ENCODE peak calls at places on chromosomes 12 and 14, in eight cellular contexts. One of them, this sample, is unnamed.

GRCh38 chr12:91813701-91814100 is 331.9 kb downstream of the BTG1 start:
- DNase-seq in nephron progenitor cell: no peak
- DNase-seq in progenitor cell of endocrine pancreas: no peak
- DNase-seq in GDM1: no peak
- DNase-seq in Kasumi-1: no peak
- DNase-seq in upper lobe of right lung: no peak
- DNase-seq in activated CD8-positive, alpha-beta memory T cell treated with anti-CD3 and anti-CD28 coated beads, Interleukin-2, amount 50 U/mL, for 48 hours: no peak
- DNase-seq in NCI-H1417: no peak
- DNase-seq in this sample: peak

GRCh38 chr14:74502236-74503019 is 8.9 kb downstream of the ISCA2 start:
- DNase-seq in nephron progenitor cell: peak
- DNase-seq in progenitor cell of endocrine pancreas: no peak
- DNase-seq in GDM1: no peak
- DNase-seq in Kasumi-1: peak
- DNase-seq in upper lobe of right lung: no peak
- DNase-seq in activated CD8-positive, alpha-beta memory T cell treated with anti-CD3 and anti-CD28 coated beads, Interleukin-2, amount 50 U/mL, for 48 hours: peak
- DNase-seq in NCI-H1417: peak
- DNase-seq in this sample: peak

GRCh38 chr12:55425954-55426353 is at the start of gene OR6C76:
- DNase-seq in nephron progenitor cell: no peak
- DNase-seq in progenitor cell of endocrine pancreas: no peak
- DNase-seq in GDM1: no peak
- DNase-seq in Kasumi-1: no peak
- DNase-seq in upper lobe of right lung: no peak
- DNase-seq in activated CD8-positive, alpha-beta memory T cell treated with anti-CD3 and anti-CD28 coated beads, Interleukin-2, amount 50 U/mL, for 48 hours: no peak
- DNase-seq in NCI-H1417: no peak
- DNase-seq in this sample: no peak

GRCh38 chr12:71846322-71846940 is 6.9 kb downstream of the TBC1D15 start:
- DNase-seq in nephron progenitor cell: no peak
- DNase-seq in progenitor cell of endocrine pancreas: no peak
- DNase-seq in GDM1: peak
- DNase-seq in Kasumi-1: peak
- DNase-seq in upper lobe of right lung: no peak
- DNase-seq in activated CD8-positive, alpha-beta memory T cell treated with anti-CD3 and anti-CD28 coated beads, Interleukin-2, amount 50 U/mL, for 48 hours: no peak
- DNase-seq in NCI-H1417: peak
- DNase-seq in this sample: peak

GRCh38 chr12:1800646-1801284 is 19.6 kb upstream of the LRTM2 start:
- DNase-seq in nephron progenitor cell: peak
- DNase-seq in progenitor cell of endocrine pancreas: peak
- DNase-seq in GDM1: no peak
- DNase-seq in Kasumi-1: peak
- DNase-seq in upper lobe of right lung: peak
- DNase-seq in activated CD8-positive, alpha-beta memory T cell treated with anti-CD3 and anti-CD28 coated beads, Interleukin-2, amount 50 U/mL, for 48 hours: peak
- DNase-seq in NCI-H1417: peak
- DNase-seq in this sample: peak

GRCh38 chr12:105445261-105446015 is 114.9 kb downstream of the C12orf75 start:
- DNase-seq in nephron progenitor cell: no peak
- DNase-seq in progenitor cell of endocrine pancreas: no peak
- DNase-seq in GDM1: no peak
- DNase-seq in Kasumi-1: no peak
- DNase-seq in upper lobe of right lung: no peak
- DNase-seq in activated CD8-positive, alpha-beta memory T cell treated with anti-CD3 and anti-CD28 coated beads, Interleukin-2, amount 50 U/mL, for 48 hours: no peak
- DNase-seq in NCI-H1417: no peak
- DNase-seq in this sample: peak

GRCh38 chr12:102874819-102875218 is 42.2 kb downstream of the PAH start:
- DNase-seq in nephron progenitor cell: no peak
- DNase-seq in progenitor cell of endocrine pancreas: no peak
- DNase-seq in GDM1: no peak
- DNase-seq in Kasumi-1: no peak
- DNase-seq in upper lobe of right lung: no peak
- DNase-seq in activated CD8-positive, alpha-beta memory T cell treated with anti-CD3 and anti-CD28 coated beads, Interleukin-2, amount 50 U/mL, for 48 hours: no peak
- DNase-seq in NCI-H1417: no peak
- DNase-seq in this sample: no peak

GRCh38 chr12:2409656-2410265 is 357.0 kb downstream of the CACNA1C start:
- DNase-seq in nephron progenitor cell: no peak
- DNase-seq in progenitor cell of endocrine pancreas: no peak
- DNase-seq in GDM1: no peak
- DNase-seq in Kasumi-1: no peak
- DNase-seq in upper lobe of right lung: peak
- DNase-seq in activated CD8-positive, alpha-beta memory T cell treated with anti-CD3 and anti-CD28 coated beads, Interleukin-2, amount 50 U/mL, for 48 hours: no peak
- DNase-seq in NCI-H1417: no peak
- DNase-seq in this sample: no peak

GRCh38 chr12:11732023-11732422 is 82.5 kb downstream of the ETV6 start:
- DNase-seq in nephron progenitor cell: no peak
- DNase-seq in progenitor cell of endocrine pancreas: no peak
- DNase-seq in GDM1: no peak
- DNase-seq in Kasumi-1: no peak
- DNase-seq in upper lobe of right lung: no peak
- DNase-seq in activated CD8-positive, alpha-beta memory T cell treated with anti-CD3 and anti-CD28 coated beads, Interleukin-2, amount 50 U/mL, for 48 hours: no peak
- DNase-seq in NCI-H1417: no peak
- DNase-seq in this sample: no peak

GRCh38 chr12:112751844-112752243 is 39.7 kb upstream of the RPH3A start:
- DNase-seq in nephron progenitor cell: no peak
- DNase-seq in progenitor cell of endocrine pancreas: no peak
- DNase-seq in GDM1: no peak
- DNase-seq in Kasumi-1: no peak
- DNase-seq in upper lobe of right lung: no peak
- DNase-seq in activated CD8-positive, alpha-beta memory T cell treated with anti-CD3 and anti-CD28 coated beads, Interleukin-2, amount 50 U/mL, for 48 hours: no peak
- DNase-seq in NCI-H1417: no peak
- DNase-seq in this sample: no peak

GRCh38 chr14:35285991-35286564 is 6.1 kb upstream of the PSMA6 start:
- DNase-seq in nephron progenitor cell: no peak
- DNase-seq in progenitor cell of endocrine pancreas: no peak
- DNase-seq in GDM1: peak
- DNase-seq in Kasumi-1: peak
- DNase-seq in upper lobe of right lung: no peak
- DNase-seq in activated CD8-positive, alpha-beta memory T cell treated with anti-CD3 and anti-CD28 coated beads, Interleukin-2, amount 50 U/mL, for 48 hours: no peak
- DNase-seq in NCI-H1417: no peak
- DNase-seq in this sample: no peak

GRCh38 chr12:26940820-26941219 is 2.5 kb downstream of the FGFR1OP2 start:
- DNase-seq in nephron progenitor cell: no peak
- DNase-seq in progenitor cell of endocrine pancreas: no peak
- DNase-seq in GDM1: no peak
- DNase-seq in Kasumi-1: no peak
- DNase-seq in upper lobe of right lung: no peak
- DNase-seq in activated CD8-positive, alpha-beta memory T cell treated with anti-CD3 and anti-CD28 coated beads, Interleukin-2, amount 50 U/mL, for 48 hours: no peak
- DNase-seq in NCI-H1417: no peak
- DNase-seq in this sample: peak

GRCh38 chr12:116125981-116126566 is 151.4 kb downstream of the MED13L start:
- DNase-seq in nephron progenitor cell: no peak
- DNase-seq in progenitor cell of endocrine pancreas: no peak
- DNase-seq in GDM1: no peak
- DNase-seq in Kasumi-1: no peak
- DNase-seq in upper lobe of right lung: no peak
- DNase-seq in activated CD8-positive, alpha-beta memory T cell treated with anti-CD3 and anti-CD28 coated beads, Interleukin-2, amount 50 U/mL, for 48 hours: no peak
- DNase-seq in NCI-H1417: no peak
- DNase-seq in this sample: no peak

GRCh38 chr12:108576660-108577234 is 14.4 kb downstream of the ISCU start:
- DNase-seq in nephron progenitor cell: no peak
- DNase-seq in progenitor cell of endocrine pancreas: no peak
- DNase-seq in GDM1: no peak
- DNase-seq in Kasumi-1: no peak
- DNase-seq in upper lobe of right lung: no peak
- DNase-seq in activated CD8-positive, alpha-beta memory T cell treated with anti-CD3 and anti-CD28 coated beads, Interleukin-2, amount 50 U/mL, for 48 hours: no peak
- DNase-seq in NCI-H1417: no peak
- DNase-seq in this sample: no peak

GRCh38 chr12:89875225-89875624 is 166.6 kb upstream of the ATP2B1 start:
- DNase-seq in nephron progenitor cell: no peak
- DNase-seq in progenitor cell of endocrine pancreas: no peak
- DNase-seq in GDM1: no peak
- DNase-seq in Kasumi-1: no peak
- DNase-seq in upper lobe of right lung: no peak
- DNase-seq in activated CD8-positive, alpha-beta memory T cell treated with anti-CD3 and anti-CD28 coated beads, Interleukin-2, amount 50 U/mL, for 48 hours: no peak
- DNase-seq in NCI-H1417: no peak
- DNase-seq in this sample: peak

GRCh38 chr12:91777268-91777997 is 368.2 kb downstream of the BTG1 start:
- DNase-seq in nephron progenitor cell: no peak
- DNase-seq in progenitor cell of endocrine pancreas: no peak
- DNase-seq in GDM1: no peak
- DNase-seq in Kasumi-1: no peak
- DNase-seq in upper lobe of right lung: no peak
- DNase-seq in activated CD8-positive, alpha-beta memory T cell treated with anti-CD3 and anti-CD28 coated beads, Interleukin-2, amount 50 U/mL, for 48 hours: no peak
- DNase-seq in NCI-H1417: no peak
- DNase-seq in this sample: peak

GRCh38 chr12:92349635-92350034 is 204.0 kb upstream of the BTG1 start:
- DNase-seq in nephron progenitor cell: no peak
- DNase-seq in progenitor cell of endocrine pancreas: no peak
- DNase-seq in GDM1: no peak
- DNase-seq in Kasumi-1: no peak
- DNase-seq in upper lobe of right lung: no peak
- DNase-seq in activated CD8-positive, alpha-beta memory T cell treated with anti-CD3 and anti-CD28 coated beads, Interleukin-2, amount 50 U/mL, for 48 hours: no peak
- DNase-seq in NCI-H1417: no peak
- DNase-seq in this sample: no peak

GRCh38 chr14:72863216-72864006 is 30.5 kb downstream of the DPF3 start:
- DNase-seq in nephron progenitor cell: no peak
- DNase-seq in progenitor cell of endocrine pancreas: no peak
- DNase-seq in GDM1: no peak
- DNase-seq in Kasumi-1: no peak
- DNase-seq in upper lobe of right lung: no peak
- DNase-seq in activated CD8-positive, alpha-beta memory T cell treated with anti-CD3 and anti-CD28 coated beads, Interleukin-2, amount 50 U/mL, for 48 hours: no peak
- DNase-seq in NCI-H1417: no peak
- DNase-seq in this sample: no peak

This sample was measured in iris pigment epithelial cell.